ENCODE peak calls at places on chromosomes 1 and 21, in six cellular contexts. One of them, this sample, is unnamed.

GRCh38 chr1:83883979-83884378 is 115.0 kb downstream of the TTLL7 start:
- DNase-seq in GM12891: no peak
- DNase-seq in K562: no peak
- DNase-seq in HepG2: no peak
- DNase-seq in GM12878: no peak
- DNase-seq in H1: no peak
- DNase-seq in this sample: no peak

GRCh38 chr1:110746644-110747259 is 72.0 kb upstream of the KCNA3 start:
- DNase-seq in H1: peak
- DNase-seq in K562: peak
- DNase-seq in GM12878: no peak
- DNase-seq in GM12891: no peak
- DNase-seq in HepG2: peak
- DNase-seq in this sample: no peak

GRCh38 chr1:71621785-71622184 is 541.0 kb upstream of the ZRANB2 start:
- DNase-seq in GM12878: no peak
- DNase-seq in H1: no peak
- DNase-seq in K562: no peak
- DNase-seq in GM12891: no peak
- DNase-seq in HepG2: no peak
- DNase-seq in this sample: no peak

GRCh38 chr1:59866459-59866858 is 51.7 kb downstream of the HOOK1 start:
- DNase-seq in GM12878: no peak
- DNase-seq in K562: no peak
- DNase-seq in H1: no peak
- DNase-seq in GM12891: no peak
- DNase-seq in HepG2: no peak
- DNase-seq in this sample: no peak

GRCh38 chr21:33293811-33294216 is 27.6 kb downstream of the IL10RB start:
- DNase-seq in HepG2: no peak
- DNase-seq in K562: no peak
- DNase-seq in H1: no peak
- DNase-seq in GM12891: no peak
- DNase-seq in GM12878: no peak
- DNase-seq in this sample: no peak

GRCh38 chr1:90561926-90562325 is 155.2 kb downstream of the BARHL2 start:
- DNase-seq in K562: peak
- DNase-seq in HepG2: no peak
- DNase-seq in GM12878: no peak
- DNase-seq in H1: peak
- DNase-seq in GM12891: no peak
- DNase-seq in this sample: no peak

GRCh38 chr1:69377507-69377906 is 190.2 kb upstream of the LRRC7 start:
- DNase-seq in GM12878: no peak
- DNase-seq in GM12891: no peak
- DNase-seq in K562: peak
- DNase-seq in H1: no peak
- DNase-seq in HepG2: no peak
- DNase-seq in this sample: no peak

GRCh38 chr1:208207388-208208131 is 36.6 kb downstream of the PLXNA2 start:
- DNase-seq in GM12891: no peak
- DNase-seq in H1: no peak
- DNase-seq in HepG2: peak
- DNase-seq in GM12878: no peak
- DNase-seq in K562: no peak
- DNase-seq in this sample: no peak

GRCh38 chr1:219310181-219310728 is 136.6 kb downstream of the LYPLAL1 start:
- DNase-seq in H1: no peak
- DNase-seq in HepG2: peak
- DNase-seq in GM12891: no peak
- DNase-seq in GM12878: no peak
- DNase-seq in K562: no peak
- DNase-seq in this sample: no peak

GRCh38 chr1:210260087-210260486 is 27.5 kb downstream of the SERTAD4 start:
- DNase-seq in GM12891: no peak
- DNase-seq in GM12878: no peak
- DNase-seq in H1: no peak
- DNase-seq in HepG2: no peak
- DNase-seq in K562: no peak
- DNase-seq in this sample: no peak

GRCh38 chr1:224525411-224526040 is 90.6 kb upstream of the CNIH3 start:
- DNase-seq in GM12891: no peak
- DNase-seq in K562: no peak
- DNase-seq in HepG2: no peak
- DNase-seq in H1: no peak
- DNase-seq in GM12878: no peak
- DNase-seq in this sample: no peak

GRCh38 chr1:2381741-2382620 is 9.4 kb downstream of the MORN1 start:
- DNase-seq in H1: peak
- DNase-seq in GM12878: no peak
- DNase-seq in GM12891: peak
- DNase-seq in HepG2: peak
- DNase-seq in K562: peak
- DNase-seq in this sample: peak
- TF ChIP-seq POLR2AphosphoS5 in H1: no peak
- TF ChIP-seq POLR2AphosphoS5 in GM12878: no peak
- TF ChIP-seq POLR2AphosphoS5 in GM12891: no peak
- TF ChIP-seq POLR2AphosphoS5 in HepG2: no peak
- TF ChIP-seq POLR2AphosphoS5 in K562: no peak
- TF ChIP-seq POLR2AphosphoS5 in this sample: no peak

DNA sequence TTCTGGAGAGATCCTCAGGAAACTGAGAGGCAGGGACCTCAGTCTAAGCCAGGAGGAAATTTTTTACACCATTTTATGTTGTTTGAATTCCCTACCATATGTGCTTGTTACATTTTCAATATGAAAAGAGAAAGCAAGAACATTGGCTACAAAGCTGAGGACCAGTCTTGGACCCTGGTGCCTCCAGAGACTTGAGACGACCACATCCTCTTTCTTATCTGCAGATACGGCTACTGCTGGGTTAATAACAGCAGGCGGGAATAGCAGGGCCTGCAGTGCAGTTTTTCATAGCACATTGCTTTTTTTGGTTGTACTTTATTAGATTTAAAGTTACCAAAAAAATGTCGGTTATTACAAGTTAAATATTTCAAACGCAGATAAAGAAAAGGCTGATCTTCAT is 3.9 kb downstream of the KDM4A start:
- DNase-seq in GM12891: no peak
- DNase-seq in H1: no peak
- DNase-seq in K562: no peak
- DNase-seq in GM12878: peak
- DNase-seq in HepG2: no peak
- DNase-seq in this sample: no peak
- TF ChIP-seq TAF1 in GM12891: no peak
- TF ChIP-seq TAF1 in H1: no peak
- TF ChIP-seq TAF1 in K562: no peak
- TF ChIP-seq TAF1 in GM12878: no peak
- TF ChIP-seq TAF1 in HepG2: no peak
- TF ChIP-seq TAF1 in this sample: no peak

GRCh38 chr1:116666090-116666489 is 1.4 kb downstream of the IGSF3 start:
- DNase-seq in GM12878: no peak
- DNase-seq in HepG2: no peak
- DNase-seq in K562: no peak
- DNase-seq in H1: no peak
- DNase-seq in GM12891: no peak
- DNase-seq in this sample: no peak

GRCh38 chr1:116666747-116667576 is 571 bp downstream of the IGSF3 start:
- DNase-seq in H1: peak
- DNase-seq in K562: no peak
- DNase-seq in HepG2: no peak
- DNase-seq in GM12891: peak
- DNase-seq in GM12878: no peak
- DNase-seq in this sample: peak

GRCh38 chr1:116665001-116665400 is 2.5 kb downstream of the IGSF3 start:
- DNase-seq in GM12878: no peak
- DNase-seq in GM12891: no peak
- DNase-seq in K562: no peak
- DNase-seq in HepG2: no peak
- DNase-seq in H1: no peak
- DNase-seq in this sample: no peak

GRCh38 chr1:116668277-116668676 is 744 bp upstream of the IGSF3 start:
- DNase-seq in GM12891: no peak
- DNase-seq in HepG2: no peak
- DNase-seq in H1: no peak
- DNase-seq in GM12878: no peak
- DNase-seq in K562: no peak
- DNase-seq in this sample: no peak

GRCh38 chr1:116667577-116668105 is at the start of gene IGSF3:
- DNase-seq in GM12878: no peak
- DNase-seq in H1: peak
- DNase-seq in HepG2: no peak
- DNase-seq in GM12891: peak
- DNase-seq in K562: peak
- DNase-seq in this sample: peak
- TF ChIP-seq POLR2A in GM12878: peak
- TF ChIP-seq POLR2A in H1: no peak
- TF ChIP-seq POLR2A in HepG2: no peak
- TF ChIP-seq POLR2A in GM12891: no peak
- TF ChIP-seq POLR2A in K562: no peak
- TF ChIP-seq POLR2A in this sample: no peak

GRCh38 chr1:11729155-11729497 is 6.8 kb upstream of the AGTRAP start:
- DNase-seq in K562: no peak
- DNase-seq in GM12891: no peak
- DNase-seq in HepG2: no peak
- DNase-seq in H1: no peak
- DNase-seq in GM12878: no peak
- DNase-seq in this sample: no peak

GRCh38 chr1:11731719-11732283 is 4.1 kb upstream of the AGTRAP start:
- DNase-seq in GM12878: no peak
- DNase-seq in HepG2: peak
- DNase-seq in GM12891: no peak
- DNase-seq in H1: peak
- DNase-seq in K562: peak
- DNase-seq in this sample: no peak

GRCh38 chr1:11728126-11728806 is 7.7 kb upstream of the AGTRAP start:
- DNase-seq in GM12878: no peak
- DNase-seq in GM12891: no peak
- DNase-seq in K562: no peak
- DNase-seq in HepG2: no peak
- DNase-seq in H1: no peak
- DNase-seq in this sample: no peak

GRCh38 chr1:11729498-11730428 is 6.2 kb upstream of the AGTRAP start:
- DNase-seq in H1: no peak
- DNase-seq in HepG2: peak
- DNase-seq in K562: peak
- DNase-seq in GM12878: no peak
- DNase-seq in GM12891: no peak
- DNase-seq in this sample: no peak

DNA sequence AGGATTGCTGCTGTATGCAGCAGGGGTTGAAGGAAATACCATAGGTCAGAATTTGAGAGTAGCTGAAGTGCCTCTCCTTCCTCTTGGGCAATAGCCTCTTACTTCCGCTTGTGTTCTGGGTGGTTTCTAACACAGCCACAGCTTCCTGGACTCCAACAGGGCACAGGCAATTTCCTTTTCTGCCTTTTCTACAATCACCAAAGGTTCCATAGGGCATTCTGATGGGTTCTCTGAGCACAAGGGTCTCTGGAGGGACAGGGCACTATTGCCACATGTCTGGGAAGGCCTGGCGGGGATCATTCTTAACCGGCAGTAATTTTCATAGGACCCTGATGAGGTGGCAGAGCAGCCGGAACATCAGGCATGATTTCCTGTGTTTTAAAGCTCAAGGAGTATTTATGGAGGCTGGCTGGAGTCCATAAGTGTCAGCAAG is 5.5 kb upstream of the AGTRAP start:
- DNase-seq in GM12891: no peak
- DNase-seq in K562: no peak
- DNase-seq in H1: no peak
- DNase-seq in GM12878: no peak
- DNase-seq in HepG2: no peak
- DNase-seq in this sample: no peak
- TF ChIP-seq POLR2AphosphoS5 in GM12891: no peak
- TF ChIP-seq POLR2AphosphoS5 in K562: no peak
- TF ChIP-seq POLR2AphosphoS5 in H1: no peak
- TF ChIP-seq POLR2AphosphoS5 in GM12878: no peak
- TF ChIP-seq POLR2AphosphoS5 in HepG2: no peak
- TF ChIP-seq POLR2AphosphoS5 in this sample: no peak

DNA sequence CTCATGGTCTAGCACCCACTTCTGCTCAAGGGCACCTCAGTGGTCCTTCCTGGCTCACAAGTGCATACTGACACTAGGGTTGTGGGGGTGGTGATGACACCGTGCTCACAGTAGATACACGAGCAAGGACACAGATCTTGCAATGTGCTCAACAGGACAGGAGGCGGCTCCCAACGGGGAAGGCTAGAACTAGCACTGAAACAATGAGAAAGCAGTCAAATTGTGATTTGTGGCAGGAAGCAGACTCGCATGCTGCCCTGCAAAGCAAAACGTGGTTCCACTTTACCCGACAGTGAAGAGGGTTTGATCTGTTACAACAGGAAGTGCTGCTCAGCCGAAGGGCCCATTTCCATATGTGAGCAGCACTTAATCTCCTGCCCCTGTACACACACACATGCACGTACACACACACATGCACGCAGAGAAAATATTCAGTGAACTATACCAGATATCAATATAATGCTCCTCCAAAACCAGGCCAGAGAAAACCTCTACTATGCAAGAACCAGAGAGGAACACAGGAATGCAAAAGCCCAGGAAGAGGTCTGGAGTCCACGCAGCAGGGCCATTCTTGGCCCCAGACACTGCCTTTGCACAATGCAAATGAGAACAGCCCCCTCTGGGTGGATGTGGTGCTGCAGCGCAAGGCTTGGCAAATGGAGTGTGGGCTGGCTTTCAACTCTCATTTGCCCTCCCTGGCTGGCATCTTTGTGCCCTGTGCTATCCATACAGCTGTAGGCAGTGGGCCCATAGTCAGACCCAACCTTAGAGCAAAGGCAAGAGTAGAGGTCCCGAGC is 47.1 kb downstream of the KANK4 start:
- DNase-seq in K562: peak
- DNase-seq in HepG2: no peak
- DNase-seq in GM12891: peak
- DNase-seq in GM12878: peak
- DNase-seq in H1: no peak
- DNase-seq in this sample: peak
- TF ChIP-seq TAF1 in K562: no peak
- TF ChIP-seq TAF1 in HepG2: no peak
- TF ChIP-seq TAF1 in GM12891: no peak
- TF ChIP-seq TAF1 in GM12878: no peak
- TF ChIP-seq TAF1 in H1: no peak
- TF ChIP-seq TAF1 in this sample: no peak